ENCODE peak calls at places on chromosomes 11 and 22, in ten cellular contexts. E, Z, U, D, B, W, S, T, H and G are unnamed samples.

GRCh38 chr22:41289681-41290080 is 3.7 kb upstream of the RANGAP1 start:
- DNase-seq in E (no peak), Z (no peak), U (no peak), D (no peak), B (no peak), W (no peak), S (no peak), T (no peak), H (no peak), G (no peak)

GRCh38 chr11:113475160-113475761 is at the start of gene DRD2:
- DNase-seq in E (no peak), Z (no peak), U (no peak), D (no peak), B (peak), W (no peak), S (no peak), T (no peak), H (no peak), G (no peak)

GRCh38 chr11:112540261-112540660 is 279.6 kb upstream of the PLET1 start:
- DNase-seq in E (no peak), Z (no peak), U (no peak), D (no peak), B (no peak), W (no peak), S (no peak), T (no peak), H (no peak), G (no peak)

GRCh38 chr11:121112498-121113455 is 11.7 kb downstream of the TECTA start:
- DNase-seq in E (peak), Z (peak), U (peak), D (peak), B (peak), W (no peak), S (peak), T (peak), H (no peak), G (peak)

GRCh38 chr22:20299736-20300136 is 20.1 kb downstream of the DGCR6L start:
- DNase-seq in E (no peak), Z (no peak), U (no peak), D (no peak), B (peak), W (no peak), S (no peak), T (peak), H (no peak), G (peak)

GRCh38 chr11:107733518-107733917 is 21.7 kb upstream of the SLN start:
- DNase-seq in E (no peak), Z (peak), U (no peak), D (no peak), B (peak), W (no peak), S (no peak), T (no peak), H (no peak), G (no peak)

GRCh38 chr11:60700689-60701508 is 1.5 kb downstream of the MS4A8 start:
- DNase-seq in E (peak), Z (peak), U (no peak), D (no peak), B (peak), W (no peak), S (no peak), T (peak), H (no peak), G (no peak)

GRCh38 chr11:102135256-102135655 is 25.0 kb downstream of the YAP1 start:
- DNase-seq in E (no peak), Z (no peak), U (no peak), D (no peak), B (no peak), W (no peak), S (no peak), T (no peak), H (no peak), G (no peak)

GRCh38 chr11:44327730-44328691 is 18.1 kb upstream of the ALX4 start:
- DNase-seq in E (no peak), Z (no peak), U (peak), D (no peak), B (no peak), W (no peak), S (no peak), T (no peak), H (no peak), G (no peak)

GRCh38 chr11:22928207-22928917 is 68.1 kb upstream of the CCDC179 start:
- DNase-seq in E (no peak), Z (no peak), U (peak), D (no peak), B (no peak), W (no peak), S (no peak), T (no peak), H (no peak), G (no peak)